ENCODE peak calls at places on chromosomes 2 and 18, in seven cellular contexts. Z is HCT116, D is K562, U is HepG2, O is GM12878, E is H1, K is SK-N-SH. B is an unnamed sample.

GRCh38 chr2:217160103-217160502 is 300.2 kb upstream of the TNP1 start:
- DNase-seq in Z (no peak), D (no peak), U (no peak), O (no peak), E (no peak), K (no peak), B (no peak)

GRCh38 chr2:238985931-238986446 is 138.1 kb downstream of the TWIST2 start:
- DNase-seq in Z (no peak), D (no peak), U (no peak), O (no peak), E (no peak), K (peak), B (no peak)

GRCh38 chr2:62216616-62217015 is 20.7 kb downstream of the B3GNT2 start:
- DNase-seq in Z (no peak), D (no peak), U (peak), O (no peak), E (no peak), K (no peak), B (no peak)

GRCh38 chr2:128782411-128783192 is 463.9 kb upstream of the HS6ST1 start:
- DNase-seq in Z (no peak), D (no peak), U (no peak), O (no peak), E (no peak), K (no peak), B (no peak)

GRCh38 chr18:68275616-68276015 is 439.3 kb downstream of the TMX3 start:
- DNase-seq in Z (no peak), D (no peak), U (no peak), O (no peak), E (no peak), K (no peak), B (no peak)

GRCh38 chr2:179201884-179202283 is 62.7 kb downstream of the SESTD1 start:
- DNase-seq in Z (peak), D (no peak), U (no peak), O (no peak), E (no peak), K (no peak), B (peak)

GRCh38 chr18:49944681-49945080 is 131.3 kb upstream of the ACAA2 start:
- DNase-seq in Z (no peak), D (peak), U (no peak), O (no peak), E (peak), K (no peak), B (no peak)

GRCh38 chr2:19544020-19544383 is 185.6 kb upstream of the OSR1 start:
- DNase-seq in Z (no peak), D (no peak), U (no peak), O (no peak), E (no peak), K (no peak), B (no peak)

GRCh38 chr2:53381271-53381670 is 386.3 kb upstream of the CHAC2 start:
- DNase-seq in Z (no peak), D (no peak), U (no peak), O (no peak), E (no peak), K (no peak), B (no peak)

GRCh38 chr2:98564541-98565164 is 43.7 kb downstream of the COA5 start:
- DNase-seq in Z (no peak), D (no peak), U (peak), O (no peak), E (no peak), K (no peak), B (no peak)

GRCh38 chr2:71166812-71167211 is 36.4 kb downstream of the MPHOSPH10 start:
- DNase-seq in Z (no peak), D (no peak), U (no peak), O (no peak), E (no peak), K (no peak), B (no peak)

GRCh38 chr18:48546411-48546810 is 7.6 kb downstream of the CTIF start:
- DNase-seq in Z (no peak), D (no peak), U (no peak), O (no peak), E (no peak), K (no peak), B (no peak)

GRCh38 chr2:160317113-160318099 is 117.3 kb upstream of the ITGB6 start:
- DNase-seq in Z (no peak), D (no peak), U (no peak), O (no peak), E (no peak), K (no peak), B (no peak)

GRCh38 chr2:72214429-72215143 is 66.9 kb upstream of the CYP26B1 start:
- DNase-seq in Z (no peak), D (no peak), U (peak), O (no peak), E (no peak), K (no peak), B (peak)

GRCh38 chr2:234979204-234980167 is 27.7 kb downstream of the SH3BP4 start:
- DNase-seq in Z (no peak), D (no peak), U (peak), O (no peak), E (no peak), K (no peak), B (no peak)

GRCh38 chr18:61972389-61973264 is 79.8 kb upstream of the RNF152 start:
- DNase-seq in Z (no peak), D (no peak), U (no peak), O (no peak), E (no peak), K (no peak), B (no peak)

GRCh38 chr2:95001701-95002100 is 23.8 kb upstream of the MAL start:
- DNase-seq in Z (no peak), D (no peak), U (no peak), O (no peak), E (no peak), K (no peak), B (no peak)

GRCh38 chr18:75198046-75198445 is 10.9 kb downstream of the PTGR3 start:
- DNase-seq in Z (no peak), D (no peak), U (no peak), O (no peak), E (no peak), K (no peak), B (no peak)

GRCh38 chr2:64019975-64020281 is 700 bp upstream of the VPS54 start:
- DNase-seq in Z (no peak), D (no peak), U (no peak), O (no peak), E (no peak), K (no peak), B (peak)

GRCh38 chr2:151095463-151095862 is 166.2 kb downstream of the RBM43 start:
- DNase-seq in Z (no peak), D (no peak), U (no peak), O (no peak), E (no peak), K (no peak), B (no peak)

GRCh38 chr2:64562148-64562784 is 38.1 kb downstream of the AFTPH start:
- DNase-seq in Z (peak), D (no peak), U (peak), O (no peak), E (no peak), K (peak), B (no peak)

GRCh38 chr2:231191896-231192872 is 6.2 kb upstream of the ARMC9 start:
- DNase-seq in Z (no peak), D (peak), U (peak), O (no peak), E (peak), K (peak), B (peak)

GRCh38 chr18:79756826-79757225 is 40.9 kb upstream of the KCNG2 start:
- DNase-seq in Z (no peak), D (no peak), U (no peak), O (no peak), E (no peak), K (no peak), B (no peak)

GRCh38 chr2:162926907-162927306 is 88.3 kb upstream of the KCNH7 start:
- DNase-seq in Z (no peak), D (no peak), U (no peak), O (no peak), E (no peak), K (no peak), B (no peak)

GRCh38 chr2:99572380-99572779 is 82.6 kb upstream of the REV1 start:
- DNase-seq in Z (no peak), D (no peak), U (no peak), O (no peak), E (no peak), K (no peak), B (no peak)

GRCh38 chr2:237289134-237289533 is 124.8 kb downstream of the COL6A3 start:
- DNase-seq in Z (no peak), D (no peak), U (no peak), O (no peak), E (no peak), K (no peak), B (no peak)

GRCh38 chr2:170817999-170818293 is 1.3 kb downstream of the GAD1 start:
- DNase-seq in Z (no peak), D (no peak), U (no peak), O (no peak), E (no peak), K (peak), B (no peak)

GRCh38 chr2:71545572-71546274 is 92.4 kb downstream of the DYSF start:
- DNase-seq in Z (peak), D (peak), U (peak), O (no peak), E (peak), K (peak), B (peak)

DNA sequence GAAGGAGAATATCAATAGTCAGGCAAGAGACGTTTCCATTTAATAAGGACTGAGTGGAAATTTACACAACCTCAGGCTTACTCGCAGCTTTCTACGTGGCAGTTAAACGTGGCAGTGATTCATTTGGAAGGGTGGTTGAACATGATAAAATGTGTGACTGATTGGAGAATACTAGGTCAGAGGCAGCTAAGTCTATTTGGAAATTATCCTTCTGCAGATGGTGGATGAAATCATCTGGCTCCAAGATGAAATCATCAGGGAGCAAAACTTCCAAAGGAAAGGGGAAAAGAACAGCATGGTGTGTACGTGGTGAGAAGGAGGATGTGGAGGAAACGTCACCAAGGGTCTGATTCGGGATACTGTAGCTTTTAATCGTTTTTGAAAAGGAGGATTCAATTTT is 47.8 kb downstream of the COL3A1 start:
- DNase-seq in Z (no peak), D (no peak), U (no peak), O (no peak), E (no peak), K (peak), B (no peak)
- TF ChIP-seq JUND in Z (no peak), D (no peak), U (no peak), O (no peak), E (no peak), K (peak), B (no peak)

GRCh38 chr2:29223851-29224692 is 108.9 kb downstream of the CLIP4 start:
- DNase-seq in Z (no peak), D (no peak), U (no peak), O (no peak), E (no peak), K (peak), B (no peak)
- TF ChIP-seq JUND in Z (no peak), D (no peak), U (no peak), O (no peak), E (no peak), K (no peak), B (no peak)

GRCh38 chr2:73246850-73247249 is 12.7 kb downstream of the CCT7 start:
- DNase-seq in Z (no peak), D (no peak), U (no peak), O (no peak), E (no peak), K (no peak), B (no peak)

GRCh38 chr2:73238976-73239375 is 4.9 kb downstream of the CCT7 start:
- DNase-seq in Z (no peak), D (no peak), U (no peak), O (no peak), E (no peak), K (no peak), B (no peak)

GRCh38 chr2:73239776-73240175 is 5.7 kb downstream of the CCT7 start:
- DNase-seq in Z (no peak), D (no peak), U (no peak), O (no peak), E (no peak), K (no peak), B (no peak)

GRCh38 chr2:73244580-73244979 is 10.5 kb downstream of the CCT7 start:
- DNase-seq in Z (no peak), D (no peak), U (no peak), O (no peak), E (no peak), K (no peak), B (no peak)

GRCh38 chr2:73243884-73244570 is 9.9 kb downstream of the CCT7 start:
- DNase-seq in Z (no peak), D (no peak), U (no peak), O (no peak), E (no peak), K (peak), B (no peak)
- TF ChIP-seq JUND in Z (no peak), D (peak), U (no peak), O (no peak), E (no peak), K (no peak), B (no peak)

GRCh38 chr2:214185546-214185945 is 225.3 kb upstream of the VWC2L start:
- DNase-seq in Z (no peak), D (no peak), U (no peak), O (no peak), E (no peak), K (no peak), B (no peak)
- TF ChIP-seq JUND in Z (no peak), D (no peak), U (no peak), O (no peak), E (no peak), K (no peak), B (no peak)

GRCh38 chr2:112915300-112916144 is 4.6 kb downstream of the IL37 start:
- DNase-seq in Z (no peak), D (no peak), U (no peak), O (no peak), E (no peak), K (no peak), B (no peak)

GRCh38 chr2:112916625-112917024 is 5.7 kb downstream of the IL37 start:
- DNase-seq in Z (no peak), D (no peak), U (no peak), O (no peak), E (no peak), K (no peak), B (no peak)

GRCh38 chr2:112920923-112921532 is 10.1 kb downstream of the IL37 start:
- DNase-seq in Z (peak), D (no peak), U (no peak), O (no peak), E (no peak), K (no peak), B (no peak)

GRCh38 chr2:112916145-112916571 is 5.2 kb downstream of the IL37 start:
- DNase-seq in Z (no peak), D (no peak), U (no peak), O (no peak), E (no peak), K (no peak), B (no peak)

GRCh38 chr2:112917856-112918255 is 6.9 kb downstream of the IL37 start:
- DNase-seq in Z (no peak), D (no peak), U (no peak), O (no peak), E (no peak), K (no peak), B (no peak)
- TF ChIP-seq JUND in Z (no peak), D (no peak), U (no peak), O (no peak), E (no peak), K (no peak), B (no peak)

GRCh38 chr2:48205137-48205798 is 299.0 kb upstream of the FBXO11 start:
- DNase-seq in Z (no peak), D (peak), U (peak), O (peak), E (no peak), K (no peak), B (peak)
- TF ChIP-seq JUND in Z (no peak), D (no peak), U (no peak), O (no peak), E (no peak), K (no peak), B (no peak)

DNA sequence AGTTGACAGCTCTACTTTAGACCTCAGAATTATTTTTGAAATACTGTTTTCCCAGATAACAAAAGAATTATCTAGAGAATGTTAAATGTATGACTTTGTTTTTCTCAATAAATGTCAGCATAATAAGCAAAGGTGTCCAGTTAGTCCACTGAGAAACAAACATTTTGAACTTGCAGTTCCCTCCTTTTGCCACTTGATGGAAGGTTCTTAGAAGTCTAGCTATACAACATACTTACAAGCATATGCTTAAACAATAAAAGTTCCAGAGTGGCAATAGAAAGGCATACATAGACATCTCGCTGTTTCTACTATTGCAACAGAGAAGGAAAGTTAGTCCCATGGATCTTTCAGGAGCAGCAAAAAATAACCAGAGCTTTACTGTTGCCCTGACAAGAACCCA is 11.8 kb downstream of the NDUFA10 start:
- DNase-seq in Z (no peak), D (no peak), U (no peak), O (no peak), E (no peak), K (no peak), B (peak)
- TF ChIP-seq JUND in Z (no peak), D (no peak), U (no peak), O (no peak), E (no peak), K (no peak), B (no peak)